ENCODE peak calls at places on chromosomes 12 and 14, in nine cellular contexts. E is NCI-H2227 treated with DMSO at 0.1 percent for 48 hours, J is NCI-H2081, N is activated gamma-delta T cell treated with Interleukin-2 at 50 U/mL for 16 hours, B is D341Med, Z is GM23338, A is AG20443, C is mammary epithelial cell, U is neural crest cell. Q is an unnamed sample.

GRCh38 chr12:44653886-44654527 is 222.1 kb downstream of the NELL2 start:
- DNase-seq in N (no peak), B (no peak), C (no peak), A (no peak), U (no peak), Z (no peak), E (no peak), J (no peak), Q (no peak)

GRCh38 chr14:54796961-54797360 is 105.7 kb downstream of the GCH1 start:
- DNase-seq in C (peak; percentile 51), B (no peak), N (no peak), U (no peak), A (peak; percentile 65), Z (no peak), J (no peak), E (no peak), Q (no peak)

GRCh38 chr14:105891221-105891602 is 364.8 kb downstream of the TMEM121 start:
- DNase-seq in A (no peak), C (no peak), Z (no peak), U (no peak), B (peak; percentile 13), N (no peak), E (no peak), J (no peak), Q (no peak)

GRCh38 chr12:24228371-24228770 is 278.9 kb upstream of the SOX5 start:
- DNase-seq in B (no peak), A (no peak), U (no peak), J (no peak), N (no peak), C (no peak), E (no peak), Z (no peak), Q (no peak)

GRCh38 chr14:71529855-71530254 is 402.4 kb upstream of the RGS6 start:
- DNase-seq in A (peak; percentile 80), J (no peak), B (peak; percentile 43), N (no peak), E (no peak), Z (no peak), C (no peak), U (no peak), Q (no peak)

GRCh38 chr14:32330356-32331226 is 1.5 kb downstream of the AKAP6 start:
- DNase-seq in N (no peak), U (no peak), A (no peak), J (no peak), E (peak; percentile 94), B (no peak), C (no peak), Z (no peak), Q (no peak)

GRCh38 chr12:57166971-57167371 is 19.6 kb upstream of the LRP1-AS start:
- DNase-seq in C (peak; percentile 96), J (no peak), A (peak; percentile 82), N (no peak), B (no peak), Z (no peak), U (no peak), E (no peak), Q (no peak)

GRCh38 chr14:68541128-68541896 is 251.6 kb downstream of the ZFP36L1 start:
- DNase-seq in J (no peak), B (no peak), A (no peak), E (no peak), U (no peak), N (no peak), C (no peak), Z (no peak), Q (no peak)

GRCh38 chr12:123083661-123084571 is 67.0 kb downstream of the PITPNM2 start:
- DNase-seq in N (no peak), E (no peak), J (no peak), B (no peak), U (no peak), Z (no peak), A (no peak), C (no peak), Q (no peak)

GRCh38 chr12:97426485-97427116 is 36.0 kb upstream of the RMST start:
- DNase-seq in A (no peak), E (no peak), B (no peak), N (no peak), Z (peak; percentile 64), C (no peak), J (no peak), U (no peak), Q (no peak)

GRCh38 chr14:36271939-36272907 is 48.2 kb downstream of the MBIP start:
- DNase-seq in A (peak; percentile 41), C (peak; percentile 52), Z (peak; percentile 56), J (no peak), U (no peak), B (peak; percentile 49), E (peak; percentile 47), N (no peak), Q (no peak)

GRCh38 chr12:23493690-23494101 is 455.8 kb downstream of the SOX5 start:
- DNase-seq in E (no peak), C (no peak), U (no peak), J (peak; percentile 7), A (no peak), Z (no peak), N (no peak), B (no peak), Q (no peak)

GRCh38 chr14:85817430-85817829 is 287.5 kb downstream of the FLRT2 start:
- DNase-seq in U (no peak), J (no peak), E (no peak), Z (no peak), B (no peak), A (no peak), N (no peak), C (no peak), Q (no peak)

GRCh38 chr12:115506822-115507629 is 770.5 kb downstream of the MED13L start:
- DNase-seq in C (no peak), Z (peak; percentile 32), U (no peak), B (no peak), N (no peak), A (peak; percentile 15), E (no peak), J (no peak), Q (no peak)

GRCh38 chr12:112998997-112999767 is 20.9 kb downstream of the OAS2 start:
- DNase-seq in J (no peak), Z (no peak), A (no peak), B (no peak), U (no peak), N (no peak), C (no peak), E (no peak), Q (no peak)

GRCh38 chr12:29066061-29066588 is 83.0 kb upstream of the FAR2 start:
- DNase-seq in B (no peak), Z (no peak), C (peak; percentile 47), N (no peak), E (no peak), U (no peak), J (no peak), A (peak; percentile 33), Q (no peak)

Q was measured in effector CD4-positive, alpha-beta T cell.